ENCODE peak calls at places on chromosome 20, in eight cellular contexts. One of them, this sample, is unnamed. For H3K4me1, the result is how much of the 10 kb centered on the place peaks cover.

GRCh38 chr20:45962031-45962755 is 9.8 kb downstream of the ZNF335 start:
- DNase-seq in heart left ventricle: no peak
- DNase-seq in transverse colon: no peak
- DNase-seq in mucosa of descending colon: no peak
- DNase-seq in effector memory CD4-positive, alpha-beta T cell: no peak
- DNase-seq in left ventricle myocardium inferior: no peak
- DNase-seq in A549: no peak
- DNase-seq in SJSA1: no peak
- DNase-seq in this sample: no peak

GRCh38 chr20:49360242-49360968 is 82.5 kb upstream of the ZNFX1 start:
- DNase-seq in heart left ventricle: no peak
- DNase-seq in transverse colon: no peak
- DNase-seq in left ventricle myocardium inferior: no peak
- DNase-seq in A549: no peak
- DNase-seq in SJSA1: no peak
- DNase-seq in effector memory CD4-positive, alpha-beta T cell: no peak
- DNase-seq in mucosa of descending colon: no peak
- DNase-seq in this sample: no peak

GRCh38 chr20:48283470-48284110 is 498.3 kb upstream of the SULF2 start:
- DNase-seq in heart left ventricle: peak
- DNase-seq in A549: peak
- DNase-seq in left ventricle myocardium inferior: peak
- DNase-seq in transverse colon: peak
- DNase-seq in effector memory CD4-positive, alpha-beta T cell: no peak
- DNase-seq in SJSA1: peak
- DNase-seq in mucosa of descending colon: peak
- DNase-seq in this sample: peak

GRCh38 chr20:11564491-11564890 is 353.2 kb upstream of the BTBD3 start:
- DNase-seq in effector memory CD4-positive, alpha-beta T cell: no peak
- DNase-seq in transverse colon: no peak
- DNase-seq in heart left ventricle: no peak
- DNase-seq in A549: no peak
- DNase-seq in SJSA1: no peak
- DNase-seq in left ventricle myocardium inferior: no peak
- DNase-seq in mucosa of descending colon: no peak
- DNase-seq in this sample: no peak

GRCh38 chr20:603116-603640 is 6.9 kb downstream of the TCF15 start:
- DNase-seq in left ventricle myocardium inferior: peak
- DNase-seq in SJSA1: no peak
- DNase-seq in transverse colon: no peak
- DNase-seq in A549: peak
- DNase-seq in heart left ventricle: peak
- DNase-seq in effector memory CD4-positive, alpha-beta T cell: no peak
- DNase-seq in mucosa of descending colon: no peak
- DNase-seq in this sample: no peak

GRCh38 chr20:61126369-61127195 is 125.5 kb upstream of the CDH4 start:
- DNase-seq in mucosa of descending colon: no peak
- DNase-seq in effector memory CD4-positive, alpha-beta T cell: no peak
- DNase-seq in SJSA1: no peak
- DNase-seq in transverse colon: no peak
- DNase-seq in left ventricle myocardium inferior: no peak
- DNase-seq in A549: no peak
- DNase-seq in heart left ventricle: no peak
- DNase-seq in this sample: no peak

GRCh38 chr20:51444922-51445438 is 97.5 kb downstream of the NFATC2 start:
- DNase-seq in transverse colon: no peak
- DNase-seq in heart left ventricle: no peak
- DNase-seq in A549: no peak
- DNase-seq in left ventricle myocardium inferior: no peak
- DNase-seq in mucosa of descending colon: no peak
- DNase-seq in effector memory CD4-positive, alpha-beta T cell: no peak
- DNase-seq in SJSA1: no peak
- DNase-seq in this sample: no peak

GRCh38 chr20:15756401-15756800 is 816.8 kb downstream of the KIF16B start:
- DNase-seq in transverse colon: no peak
- DNase-seq in SJSA1: no peak
- DNase-seq in heart left ventricle: no peak
- DNase-seq in A549: no peak
- DNase-seq in left ventricle myocardium inferior: no peak
- DNase-seq in effector memory CD4-positive, alpha-beta T cell: no peak
- DNase-seq in mucosa of descending colon: no peak
- DNase-seq in this sample: no peak

GRCh38 chr20:21522479-21523397 is 8.9 kb upstream of the NKX2-2 start:
- DNase-seq in transverse colon: no peak
- DNase-seq in A549: no peak
- DNase-seq in effector memory CD4-positive, alpha-beta T cell: no peak
- DNase-seq in heart left ventricle: no peak
- DNase-seq in left ventricle myocardium inferior: no peak
- DNase-seq in SJSA1: peak
- DNase-seq in mucosa of descending colon: no peak
- DNase-seq in this sample: no peak

GRCh38 chr20:19881080-19881840 is 123.2 kb downstream of the RIN2 start:
- DNase-seq in transverse colon: no peak
- DNase-seq in mucosa of descending colon: no peak
- DNase-seq in left ventricle myocardium inferior: no peak
- DNase-seq in A549: peak
- DNase-seq in heart left ventricle: no peak
- DNase-seq in SJSA1: no peak
- DNase-seq in effector memory CD4-positive, alpha-beta T cell: no peak
- DNase-seq in this sample: no peak

GRCh38 chr20:57683876-57684275 is 25.9 kb downstream of the PMEPA1 start:
- DNase-seq in mucosa of descending colon: no peak
- DNase-seq in A549: no peak
- DNase-seq in SJSA1: no peak
- DNase-seq in transverse colon: no peak
- DNase-seq in left ventricle myocardium inferior: no peak
- DNase-seq in heart left ventricle: no peak
- DNase-seq in effector memory CD4-positive, alpha-beta T cell: no peak
- DNase-seq in this sample: no peak

GRCh38 chr20:17835240-17835940 is 133.2 kb downstream of the SNX5 start:
- DNase-seq in heart left ventricle: peak
- DNase-seq in mucosa of descending colon: no peak
- DNase-seq in left ventricle myocardium inferior: peak
- DNase-seq in SJSA1: peak
- DNase-seq in transverse colon: peak
- DNase-seq in A549: peak
- DNase-seq in effector memory CD4-positive, alpha-beta T cell: no peak
- DNase-seq in this sample: no peak

GRCh38 chr20:19784511-19785172 is 26.6 kb downstream of the RIN2 start:
- DNase-seq in SJSA1: peak
- DNase-seq in A549: peak
- DNase-seq in left ventricle myocardium inferior: peak
- DNase-seq in mucosa of descending colon: no peak
- DNase-seq in heart left ventricle: peak
- DNase-seq in effector memory CD4-positive, alpha-beta T cell: peak
- DNase-seq in transverse colon: peak
- DNase-seq in this sample: peak

GRCh38 chr20:881051-881820 is 34.9 kb downstream of the ANGPT4 start:
- DNase-seq in transverse colon: no peak
- DNase-seq in mucosa of descending colon: no peak
- DNase-seq in effector memory CD4-positive, alpha-beta T cell: no peak
- DNase-seq in heart left ventricle: no peak
- DNase-seq in SJSA1: no peak
- DNase-seq in left ventricle myocardium inferior: no peak
- DNase-seq in A549: peak
- DNase-seq in this sample: no peak

GRCh38 chr20:9294081-9294480 is 220.3 kb upstream of the LAMP5 start:
- DNase-seq in effector memory CD4-positive, alpha-beta T cell: no peak
- DNase-seq in A549: peak
- DNase-seq in transverse colon: no peak
- DNase-seq in left ventricle myocardium inferior: no peak
- DNase-seq in heart left ventricle: no peak
- DNase-seq in mucosa of descending colon: no peak
- DNase-seq in SJSA1: no peak
- DNase-seq in this sample: no peak

GRCh38 chr20:62764156-62764935 is 31.9 kb upstream of the MRGBP start:
- DNase-seq in effector memory CD4-positive, alpha-beta T cell: no peak
- DNase-seq in A549: no peak
- DNase-seq in heart left ventricle: peak
- DNase-seq in SJSA1: no peak
- DNase-seq in transverse colon: no peak
- DNase-seq in left ventricle myocardium inferior: no peak
- DNase-seq in mucosa of descending colon: peak
- DNase-seq in this sample: no peak

GRCh38 chr20:953742-954141 is 37.6 kb upstream of the ANGPT4 start:
- DNase-seq in effector memory CD4-positive, alpha-beta T cell: no peak
- DNase-seq in SJSA1: no peak
- DNase-seq in left ventricle myocardium inferior: no peak
- DNase-seq in mucosa of descending colon: no peak
- DNase-seq in A549: no peak
- DNase-seq in heart left ventricle: no peak
- DNase-seq in transverse colon: no peak
- DNase-seq in this sample: no peak

GRCh38 chr20:50569864-50570836 is 60.0 kb downstream of the PTPN1 start:
- DNase-seq in SJSA1: no peak
- DNase-seq in A549: peak
- DNase-seq in mucosa of descending colon: no peak
- DNase-seq in transverse colon: no peak
- DNase-seq in heart left ventricle: no peak
- DNase-seq in left ventricle myocardium inferior: no peak
- DNase-seq in effector memory CD4-positive, alpha-beta T cell: no peak
- DNase-seq in this sample: no peak

GRCh38 chr20:62120990-62121775 is 1.1 kb upstream of the LSM14B start:
- DNase-seq in mucosa of descending colon: peak
- DNase-seq in transverse colon: peak
- DNase-seq in effector memory CD4-positive, alpha-beta T cell: no peak
- DNase-seq in left ventricle myocardium inferior: no peak
- DNase-seq in heart left ventricle: no peak
- DNase-seq in A549: peak
- DNase-seq in SJSA1: no peak
- DNase-seq in this sample: peak

DNA sequence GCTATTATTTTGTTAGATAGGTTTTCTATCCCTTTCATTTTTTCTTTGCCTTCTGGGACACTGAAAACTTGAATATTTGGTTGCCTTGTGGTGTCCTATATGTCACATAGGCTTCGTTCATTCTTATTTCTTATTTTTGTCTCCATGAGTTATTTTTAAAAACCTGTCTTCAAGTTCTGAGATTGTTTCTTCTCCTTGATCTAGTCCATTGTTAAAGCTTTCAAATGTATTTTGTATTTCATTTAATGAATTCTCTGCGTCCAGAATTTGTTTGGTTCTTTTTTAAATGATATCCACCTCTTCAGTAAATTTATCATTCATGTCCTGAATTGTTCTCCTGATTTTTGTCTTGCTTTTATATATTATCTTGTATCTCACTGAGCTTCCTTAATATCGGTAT is 243.2 kb upstream of the BMP2 start:
- DNase-seq in mucosa of descending colon: no peak
- DNase-seq in A549: no peak
- DNase-seq in left ventricle myocardium inferior: no peak
- DNase-seq in SJSA1: no peak
- DNase-seq in effector memory CD4-positive, alpha-beta T cell: no peak
- DNase-seq in transverse colon: no peak
- DNase-seq in heart left ventricle: no peak
- DNase-seq in this sample: no peak
- H3K4me1 ChIP-seq in mucosa of descending colon: under half
- H3K4me1 ChIP-seq in A549: under half
- H3K4me1 ChIP-seq in left ventricle myocardium inferior: under half
- H3K4me1 ChIP-seq in SJSA1: under half
- H3K4me1 ChIP-seq in effector memory CD4-positive, alpha-beta T cell: under half
- H3K4me1 ChIP-seq in transverse colon: under half
- H3K4me1 ChIP-seq in heart left ventricle: under half
- H3K4me1 ChIP-seq in this sample: under half

GRCh38 chr20:2866236-2866635 is 7.0 kb upstream of the PTPRA start:
- DNase-seq in heart left ventricle: no peak
- DNase-seq in SJSA1: no peak
- DNase-seq in mucosa of descending colon: no peak
- DNase-seq in A549: no peak
- DNase-seq in effector memory CD4-positive, alpha-beta T cell: no peak
- DNase-seq in transverse colon: no peak
- DNase-seq in left ventricle myocardium inferior: no peak
- DNase-seq in this sample: no peak
- H3K4me3 ChIP-seq in heart left ventricle: no peak
- H3K4me3 ChIP-seq in SJSA1: no peak
- H3K4me3 ChIP-seq in mucosa of descending colon: no peak
- H3K4me3 ChIP-seq in A549: no peak
- H3K4me3 ChIP-seq in effector memory CD4-positive, alpha-beta T cell: no peak
- H3K4me3 ChIP-seq in transverse colon: no peak
- H3K4me3 ChIP-seq in left ventricle myocardium inferior: no peak
- H3K4me3 ChIP-seq in this sample: no peak

DNA sequence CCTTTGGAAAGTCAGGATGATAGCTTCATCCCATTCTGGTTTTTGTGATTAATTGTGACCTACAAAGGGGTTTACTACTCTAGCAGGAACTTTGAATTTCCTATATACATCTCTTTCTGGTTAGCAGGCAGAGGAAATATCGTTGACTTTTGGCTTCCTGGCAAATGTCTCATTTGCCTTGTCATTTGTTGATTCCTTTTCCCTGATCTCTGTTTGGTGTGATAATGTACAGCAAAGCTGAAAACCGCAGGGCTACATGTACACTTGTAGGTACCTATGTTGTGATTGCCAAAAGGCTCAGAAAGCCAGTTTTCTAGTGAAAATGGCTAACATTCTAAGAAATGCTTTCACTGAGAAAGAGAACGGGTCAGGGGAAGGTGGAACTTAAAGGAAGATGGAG is 44.3 kb downstream of the TOP1 start:
- DNase-seq in transverse colon: no peak
- DNase-seq in SJSA1: no peak
- DNase-seq in mucosa of descending colon: no peak
- DNase-seq in effector memory CD4-positive, alpha-beta T cell: no peak
- DNase-seq in heart left ventricle: no peak
- DNase-seq in left ventricle myocardium inferior: no peak
- DNase-seq in A549: no peak
- DNase-seq in this sample: no peak
- H3K4me1 ChIP-seq in transverse colon: under half
- H3K4me1 ChIP-seq in SJSA1: under half
- H3K4me1 ChIP-seq in mucosa of descending colon: under half
- H3K4me1 ChIP-seq in effector memory CD4-positive, alpha-beta T cell: under half
- H3K4me1 ChIP-seq in heart left ventricle: half or more
- H3K4me1 ChIP-seq in left ventricle myocardium inferior: half or more
- H3K4me1 ChIP-seq in A549: under half
- H3K4me1 ChIP-seq in this sample: under half

DNA sequence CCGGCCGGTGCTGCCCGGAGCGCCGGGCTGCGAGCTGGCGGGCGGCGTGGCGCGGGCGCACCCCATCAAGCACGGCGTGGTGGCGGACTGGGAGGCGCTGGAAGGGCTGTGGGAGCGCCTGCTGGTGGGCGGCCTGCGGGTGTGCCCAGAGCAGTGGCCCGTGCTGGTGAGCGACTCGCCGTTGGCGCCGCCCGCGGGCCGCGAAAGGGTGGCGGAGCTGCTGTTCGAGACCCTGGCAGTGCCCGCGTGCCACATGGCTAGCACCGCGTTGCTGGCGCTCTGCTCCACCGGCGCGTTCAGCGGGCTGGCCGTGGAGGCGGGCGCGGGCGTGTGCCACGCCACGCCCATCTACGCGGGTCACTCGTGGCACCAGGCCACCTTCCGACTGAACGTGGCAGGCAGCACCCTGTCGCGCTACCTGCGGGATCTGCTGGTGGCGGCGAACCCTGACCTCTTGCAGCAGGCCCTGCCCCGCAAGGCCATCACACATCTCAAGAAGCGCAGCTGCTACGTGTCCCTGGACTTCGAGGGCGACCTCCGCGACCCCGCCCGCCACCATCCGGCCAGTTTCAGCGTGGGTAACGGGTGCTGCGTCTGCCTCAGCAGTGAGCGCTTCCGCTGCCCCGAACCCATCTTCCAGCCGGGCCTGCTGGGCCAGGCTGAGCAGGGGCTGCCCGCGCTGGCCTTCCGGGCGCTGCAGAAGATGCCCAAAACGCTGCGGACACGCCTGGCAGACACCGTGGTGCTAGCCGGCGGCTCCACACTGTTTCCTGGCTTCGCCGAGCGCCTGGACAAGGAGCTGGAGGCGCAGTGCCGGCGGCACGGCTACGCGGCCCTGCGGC is 723 bp downstream of the ACTL10 start:
- DNase-seq in mucosa of descending colon: peak
- DNase-seq in left ventricle myocardium inferior: peak
- DNase-seq in SJSA1: no peak
- DNase-seq in transverse colon: peak
- DNase-seq in effector memory CD4-positive, alpha-beta T cell: peak
- DNase-seq in A549: no peak
- DNase-seq in heart left ventricle: peak
- DNase-seq in this sample: peak
- H3K4me3 ChIP-seq in mucosa of descending colon: peak
- H3K4me3 ChIP-seq in left ventricle myocardium inferior: peak
- H3K4me3 ChIP-seq in SJSA1: no peak
- H3K4me3 ChIP-seq in transverse colon: peak
- H3K4me3 ChIP-seq in effector memory CD4-positive, alpha-beta T cell: peak
- H3K4me3 ChIP-seq in A549: no peak
- H3K4me3 ChIP-seq in heart left ventricle: peak
- H3K4me3 ChIP-seq in this sample: peak

This sample was measured in colonic mucosa.